ENCODE peak calls at places on chromosomes 5 and 9, in ten cellular contexts. M is OCI-LY7; N is endothelial cell of umbilical vein; H is Karpas-422; Y is upper lobe of right lung; T is CD8-positive, alpha-beta T cell; D is body of pancreas; S is aorta; P is PC-3; O is tibial artery. R is an unnamed sample.

GRCh38 chr9:122307036-122307435 is 42.4 kb downstream of the MRRF start:
- DNase-seq in M (no peak), N (peak; percentile 91), H (no peak), Y (no peak), T (no peak), D (no peak), S (no peak), P (no peak), O (no peak), R (no peak)

GRCh38 chr5:138459311-138459710 is 6.0 kb upstream of the EGR1 start:
- DNase-seq in M (peak; percentile 76), N (peak; percentile 34), H (no peak), Y (peak; percentile 68), T (peak; percentile 71), D (no peak), S (peak; percentile 81), P (no peak), O (no peak), R (no peak)

GRCh38 chr5:84564311-84564710 is 179.6 kb upstream of the EDIL3 start:
- DNase-seq in M (no peak), N (no peak), H (no peak), Y (no peak), T (no peak), D (no peak), S (no peak), P (no peak), O (no peak), R (no peak)

GRCh38 chr5:122665087-122665486 is 109.8 kb upstream of the SNX2 start:
- DNase-seq in M (no peak), N (no peak), H (no peak), Y (no peak), T (no peak), D (no peak), S (no peak), P (no peak), O (no peak), R (no peak)

GRCh38 chr5:155116456-155117251 is 103.1 kb downstream of the KIF4B start:
- DNase-seq in M (no peak), N (no peak), H (no peak), Y (no peak), T (no peak), D (no peak), S (no peak), P (no peak), O (no peak), R (no peak)

GRCh38 chr9:95769909-95770433 is 105.5 kb upstream of the ERCC6L2 start:
- DNase-seq in M (no peak), N (no peak), H (no peak), Y (no peak), T (no peak), D (no peak), S (no peak), P (no peak), O (no peak), R (no peak)

GRCh38 chr5:152142845-152143469 is 218.3 kb upstream of the GLRA1 start:
- DNase-seq in M (peak; percentile 56), N (peak; percentile 47), H (peak; percentile 82), Y (peak; percentile 67), T (peak; percentile 45), D (peak; percentile 58), S (peak; percentile 81), P (peak; percentile 74), O (peak; percentile 37), R (peak; percentile 39)

GRCh38 chr9:130368631-130369103 is 76.1 kb upstream of the ASS1 start:
- DNase-seq in M (peak; percentile 8), N (peak; percentile 19), H (no peak), Y (no peak), T (no peak), D (no peak), S (no peak), P (no peak), O (no peak), R (no peak)

GRCh38 chr5:42035526-42035925 is 110.4 kb downstream of the FBXO4 start:
- DNase-seq in M (no peak), N (no peak), H (no peak), Y (no peak), T (no peak), D (no peak), S (no peak), P (no peak), O (no peak), R (no peak)

GRCh38 chr5:107331312-107331711 is 339.4 kb downstream of the EFNA5 start:
- DNase-seq in M (no peak), N (no peak), H (no peak), Y (no peak), T (no peak), D (no peak), S (no peak), P (no peak), O (no peak), R (no peak)

GRCh38 chr5:9644630-9645029 is 14.5 kb upstream of the TAS2R1 start:
- DNase-seq in M (no peak), N (no peak), H (no peak), Y (no peak), T (no peak), D (no peak), S (no peak), P (peak; percentile 90), O (no peak), R (no peak)

DNA sequence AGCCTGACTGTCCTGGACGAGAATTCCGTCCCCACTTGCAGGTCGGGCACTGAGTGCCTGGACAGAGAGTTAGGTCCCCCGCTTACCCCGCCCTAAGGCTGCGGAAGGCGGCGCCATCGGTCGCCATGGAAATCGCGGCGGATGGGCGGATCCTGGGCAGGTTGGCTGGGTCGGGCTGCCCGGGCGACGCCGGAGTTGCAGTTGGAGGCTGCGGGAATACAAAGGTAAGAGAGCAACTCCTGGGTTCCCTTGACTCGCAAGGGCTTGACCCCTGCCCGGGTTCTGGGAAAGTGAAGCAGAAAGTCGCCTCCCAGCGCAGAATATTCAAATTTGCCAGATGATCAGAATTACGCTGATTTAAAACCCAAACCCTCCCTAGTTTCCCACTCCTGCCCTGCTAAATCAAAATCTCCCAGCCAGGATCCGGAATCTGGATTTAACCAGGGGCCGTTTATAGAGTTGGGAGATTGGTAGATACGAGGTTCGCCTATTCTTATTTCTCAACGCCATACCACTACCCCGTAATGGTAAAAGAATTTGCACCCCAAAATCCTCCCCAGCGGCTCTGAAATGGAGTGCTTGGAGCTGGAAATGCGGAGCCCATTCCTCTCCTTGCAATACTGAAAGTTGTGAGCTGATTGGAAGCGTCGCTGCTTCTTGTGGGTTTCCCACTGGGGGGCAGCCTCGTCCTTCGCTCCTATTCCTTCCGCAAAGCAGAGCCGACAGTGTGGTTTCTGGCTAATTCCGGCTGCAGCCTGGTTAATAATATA is 156.4 kb upstream of the RASEF start:
- DNase-seq in M (no peak), N (peak; percentile 84), H (peak; percentile 46), Y (peak; percentile 93), T (no peak), D (peak; percentile 88), S (peak; percentile 88), P (peak; percentile 59), O (peak; percentile 68), R (peak; percentile 28)
- H3K27ac ChIP-seq in M (no peak overlapping the region), N (peak overlapping the region; percentile 66), H (no peak overlapping the region), Y (peak overlapping the region; percentile 85), T (no peak overlapping the region), D (peak overlapping the region; percentile 82), S (no peak overlapping the region), P (no peak overlapping the region), O (peak overlapping the region; percentile 36), R (peak overlapping the region; percentile 68)

GRCh38 chr5:124795829-124796228 is 49.4 kb upstream of the ZNF608 start:
- DNase-seq in M (peak; percentile 45), N (no peak), H (no peak), Y (no peak), T (no peak), D (no peak), S (no peak), P (no peak), O (no peak), R (no peak)

GRCh38 chr5:124801551-124801950 is 55.1 kb upstream of the ZNF608 start:
- DNase-seq in M (no peak), N (no peak), H (no peak), Y (no peak), T (no peak), D (no peak), S (no peak), P (no peak), O (no peak), R (no peak)

GRCh38 chr5:124797665-124798087 is 51.2 kb upstream of the ZNF608 start:
- DNase-seq in M (no peak), N (no peak), H (no peak), Y (no peak), T (no peak), D (no peak), S (no peak), P (no peak), O (no peak), R (no peak)

GRCh38 chr5:124798890-124799289 is 52.5 kb upstream of the ZNF608 start:
- DNase-seq in M (no peak), N (no peak), H (no peak), Y (no peak), T (no peak), D (no peak), S (no peak), P (no peak), O (no peak), R (no peak)

GRCh38 chr5:124796495-124796894 is 50.1 kb upstream of the ZNF608 start:
- DNase-seq in M (peak; percentile 22), N (no peak), H (no peak), Y (no peak), T (no peak), D (no peak), S (no peak), P (no peak), O (no peak), R (no peak)
- H3K4me1 ChIP-seq in M (peaks cover 25% of the 10 kb centered on the region), N (no peaks in the 10 kb centered on the region), H (peaks cover 4% of the 10 kb centered on the region), Y (no peaks in the 10 kb centered on the region), T (no peaks in the 10 kb centered on the region), D (peaks cover 14% of the 10 kb centered on the region), S (no peaks in the 10 kb centered on the region), P (no peaks in the 10 kb centered on the region), O (no peaks in the 10 kb centered on the region), R (no peaks in the 10 kb centered on the region)

DNA sequence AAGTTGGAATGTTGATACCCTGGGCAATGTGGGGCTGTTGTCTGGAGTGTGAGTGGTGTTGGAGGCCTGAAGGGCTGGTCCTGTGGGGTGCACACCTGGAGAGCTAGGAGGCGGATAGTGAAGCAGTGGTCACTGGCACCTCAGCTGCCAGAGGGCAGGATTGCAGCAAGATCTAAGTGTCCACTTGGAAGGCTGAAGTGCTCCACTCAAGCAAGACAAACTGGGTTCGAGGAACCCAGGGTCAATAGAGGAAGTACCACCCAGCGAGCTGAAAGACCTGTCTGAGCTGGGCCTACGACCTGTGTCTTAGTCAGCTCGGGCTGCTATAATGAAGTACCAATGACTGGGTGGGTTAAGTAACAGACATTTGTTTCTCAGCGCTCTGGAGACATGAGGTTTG is 39.7 kb upstream of the TJP2 start:
- DNase-seq in M (no peak), N (no peak), H (no peak), Y (peak; percentile 67), T (no peak), D (no peak), S (no peak), P (no peak), O (no peak), R (no peak)
- H3K27ac ChIP-seq in M (no peak overlapping the region), N (no peak overlapping the region), H (no peak overlapping the region), Y (no peak overlapping the region), T (no peak overlapping the region), D (no peak overlapping the region), S (no peak overlapping the region), P (no peak overlapping the region), O (no peak overlapping the region), R (no peak overlapping the region)

DNA sequence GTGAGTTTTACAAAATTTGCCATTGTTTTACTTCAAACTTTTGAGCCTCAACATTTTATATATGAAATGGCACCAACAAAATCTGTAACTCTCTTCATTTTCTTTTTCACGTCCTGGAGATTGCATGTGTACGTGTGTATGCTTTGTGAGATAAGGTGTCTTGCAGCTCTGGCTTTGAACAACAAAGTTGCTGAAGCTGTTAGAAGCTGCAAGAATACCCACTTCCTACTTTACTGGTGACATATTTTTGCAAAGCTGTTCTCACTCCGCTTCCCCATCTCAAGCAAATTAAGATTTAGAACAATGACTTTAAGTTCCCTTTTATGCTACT is 41.8 kb downstream of the FYB1 start:
- DNase-seq in M (no peak), N (no peak), H (peak; percentile 84), Y (no peak), T (no peak), D (no peak), S (no peak), P (no peak), O (no peak), R (no peak)
- H3K4me1 ChIP-seq in M (peaks cover 3% of the 10 kb centered on the region), N (no peaks in the 10 kb centered on the region), H (peaks cover 72% of the 10 kb centered on the region), Y (peaks cover 6% of the 10 kb centered on the region), T (peaks cover 96% of the 10 kb centered on the region), D (no peaks in the 10 kb centered on the region), S (no peaks in the 10 kb centered on the region), P (peaks cover 11% of the 10 kb centered on the region), O (no peaks in the 10 kb centered on the region), R (no peaks in the 10 kb centered on the region)

R was measured in Panc1.